ENCODE peak calls at places on chromosomes 4 and X, in six cellular contexts. E is OCI-LY7, S is hepatocyte, Y is HCT116, U is GM23338, T is neural progenitor cell. H is an unnamed sample.

GRCh38 chrX:154658957-154659356 is 5.6 kb upstream of the CTAG2 start:
- DNase-seq in U (no peak), S (peak), E (no peak), T (no peak), Y (no peak), H (no peak)

GRCh38 chrX:102833136-102833535 is 103.9 kb upstream of the RAB40AL start:
- DNase-seq in T (no peak), S (no peak), U (peak), Y (no peak), E (no peak), H (no peak)

GRCh38 chr4:70915048-70915815 is 13.1 kb downstream of the MOB1B start:
- DNase-seq in Y (no peak), U (no peak), E (no peak), S (no peak), T (no peak), H (no peak)

GRCh38 chr4:184427093-184427492 is 47.3 kb downstream of the IRF2 start:
- DNase-seq in T (no peak), U (no peak), Y (no peak), S (no peak), E (no peak), H (peak)

GRCh38 chr4:7291372-7292135 is 99.2 kb downstream of the SORCS2 start:
- DNase-seq in U (no peak), S (no peak), Y (no peak), T (no peak), E (no peak), H (no peak)

GRCh38 chrX:129925305-129926092 is 19.5 kb downstream of the UTP14A start:
- DNase-seq in S (peak), Y (peak), T (peak), U (peak), E (peak), H (peak)

GRCh38 chr4:38174811-38175210 is 214.6 kb downstream of the PTTG2 start:
- DNase-seq in S (no peak), E (no peak), U (no peak), Y (no peak), T (no peak), H (no peak)

GRCh38 chrX:9644335-9644734 is 121.3 kb downstream of the GPR143 start:
- DNase-seq in T (no peak), U (no peak), Y (no peak), E (no peak), S (no peak), H (no peak)

GRCh38 chr4:118823471-118823870 is 12.5 kb downstream of the SEC24D start:
- DNase-seq in T (no peak), E (no peak), S (no peak), Y (peak), U (no peak), H (no peak)

GRCh38 chr4:34043131-34043530 is 2201.2 kb downstream of the ARAP2 start:
- DNase-seq in Y (no peak), U (no peak), T (no peak), S (peak), E (no peak), H (peak)

GRCh38 chrX:153722704-153723350 is 1.4 kb downstream of the BCAP31 start:
- DNase-seq in E (no peak), S (no peak), T (no peak), Y (no peak), U (no peak), H (no peak)

GRCh38 chrX:85012098-85012497 is 8.4 kb downstream of the APOOL start:
- DNase-seq in T (no peak), Y (no peak), U (no peak), E (no peak), S (no peak), H (no peak)

GRCh38 chrX:49976682-49977197 is 54.3 kb downstream of the CLCN5 start:
- DNase-seq in U (no peak), Y (no peak), T (no peak), S (no peak), E (no peak), H (no peak)

GRCh38 chr4:5086535-5086934 is 35.3 kb downstream of the STK32B start:
- DNase-seq in Y (no peak), T (no peak), E (no peak), U (no peak), S (no peak), H (no peak)

GRCh38 chrX:94097852-94098251 is 423.8 kb downstream of the FAM133A start:
- DNase-seq in U (no peak), T (no peak), E (no peak), S (no peak), Y (no peak), H (no peak)

GRCh38 chr4:108427946-108428345 is 192.4 kb upstream of the RPL34 start:
- DNase-seq in Y (no peak), U (no peak), E (no peak), S (no peak), T (no peak), H (no peak)

GRCh38 chr4:108432418-108432817 is 188.0 kb upstream of the RPL34 start:
- DNase-seq in S (no peak), T (no peak), Y (no peak), U (no peak), E (no peak), H (no peak)

GRCh38 chr4:108430921-108431320 is 189.5 kb upstream of the RPL34 start:
- DNase-seq in U (no peak), S (no peak), Y (no peak), T (no peak), E (no peak), H (no peak)

GRCh38 chr4:108425988-108426387 is 194.4 kb upstream of the RPL34 start:
- DNase-seq in U (no peak), T (no peak), E (no peak), S (no peak), Y (no peak), H (no peak)

DNA sequence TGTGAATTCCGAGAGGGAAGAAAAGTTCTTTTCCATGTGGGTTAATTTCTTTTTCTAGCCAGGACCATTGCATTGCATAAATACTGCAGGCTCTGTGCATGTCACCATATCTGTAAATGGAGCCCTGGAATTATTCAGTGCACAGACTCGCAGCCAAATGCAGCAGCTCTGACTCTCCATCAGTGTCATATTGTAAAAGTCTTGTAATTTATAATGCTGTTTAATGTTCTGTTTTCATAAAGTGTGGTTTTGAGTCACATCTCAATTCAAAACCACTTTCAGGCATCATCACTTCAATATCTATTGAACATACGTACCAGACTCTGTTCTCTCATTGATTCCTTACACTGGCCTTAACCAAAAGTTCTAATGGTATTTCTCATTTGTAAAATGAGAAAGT is 193.9 kb upstream of the RPL34 start:
- DNase-seq in E (no peak), Y (no peak), T (no peak), S (no peak), U (no peak), H (no peak)
- TF ChIP-seq EZH2phosphoT487 in E (no peak), Y (no peak), T (no peak), S (no peak), U (no peak), H (no peak)

DNA sequence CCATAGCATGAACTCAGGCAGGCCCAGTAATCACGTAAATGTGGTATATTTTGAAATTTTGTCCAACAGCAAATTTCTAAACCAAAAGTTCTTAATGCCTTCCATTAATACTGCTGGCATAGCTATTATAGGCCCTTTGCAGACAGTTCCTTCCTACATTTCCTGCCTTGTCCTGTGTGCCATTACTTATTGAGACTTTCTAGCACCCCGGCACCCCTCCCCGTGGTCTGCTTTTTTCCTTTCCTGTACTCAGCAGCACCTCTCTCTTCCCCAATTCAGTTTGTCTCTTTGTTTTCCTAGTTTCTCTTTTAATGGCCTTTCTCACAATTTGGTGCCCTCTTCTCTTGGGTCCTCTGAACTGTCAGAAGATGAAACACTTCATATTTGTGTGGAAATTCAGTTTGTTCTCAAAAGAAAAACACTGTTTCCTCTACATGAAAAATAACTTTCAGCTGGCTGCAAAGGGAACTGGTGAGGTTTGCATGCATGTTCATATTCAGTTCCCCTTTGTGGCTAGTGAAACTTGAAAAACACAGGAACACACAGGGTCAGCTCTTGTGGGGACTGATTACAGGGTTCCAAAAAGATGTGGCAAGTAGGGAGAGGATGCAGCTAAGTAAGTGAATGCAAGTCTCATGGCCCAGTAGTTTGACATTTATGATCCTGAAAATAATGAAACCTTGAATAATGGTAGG is 17.1 kb downstream of the GPR34 start:
- DNase-seq in U (no peak), Y (no peak), E (peak), T (no peak), S (no peak), H (peak)
- TF ChIP-seq EZH2phosphoT487 in U (no peak), Y (no peak), E (no peak), T (no peak), S (no peak), H (no peak)

DNA sequence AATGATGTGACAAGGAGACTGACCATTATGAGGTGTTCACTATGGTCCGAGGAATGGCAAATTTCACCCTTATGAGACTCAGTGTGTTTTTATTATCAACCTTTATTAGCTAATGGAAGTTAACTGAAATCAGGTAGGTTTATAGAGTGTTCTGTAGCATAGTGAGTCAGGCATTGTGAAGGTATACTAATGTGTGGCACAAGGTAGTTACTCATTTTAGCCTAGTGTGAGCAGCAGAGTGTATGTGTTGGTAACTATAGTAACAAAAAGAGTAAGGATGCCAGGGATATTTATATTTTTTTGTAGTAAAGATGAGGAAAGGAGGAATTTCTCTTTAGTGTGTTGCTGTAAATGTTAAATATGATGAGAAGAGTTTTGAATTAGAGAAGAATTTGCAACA is 12.0 kb downstream of the PDLIM5 start:
- DNase-seq in T (no peak), S (no peak), U (no peak), E (no peak), Y (no peak), H (no peak)
- TF ChIP-seq EZH2phosphoT487 in T (no peak), S (no peak), U (no peak), E (no peak), Y (no peak), H (no peak)

DNA sequence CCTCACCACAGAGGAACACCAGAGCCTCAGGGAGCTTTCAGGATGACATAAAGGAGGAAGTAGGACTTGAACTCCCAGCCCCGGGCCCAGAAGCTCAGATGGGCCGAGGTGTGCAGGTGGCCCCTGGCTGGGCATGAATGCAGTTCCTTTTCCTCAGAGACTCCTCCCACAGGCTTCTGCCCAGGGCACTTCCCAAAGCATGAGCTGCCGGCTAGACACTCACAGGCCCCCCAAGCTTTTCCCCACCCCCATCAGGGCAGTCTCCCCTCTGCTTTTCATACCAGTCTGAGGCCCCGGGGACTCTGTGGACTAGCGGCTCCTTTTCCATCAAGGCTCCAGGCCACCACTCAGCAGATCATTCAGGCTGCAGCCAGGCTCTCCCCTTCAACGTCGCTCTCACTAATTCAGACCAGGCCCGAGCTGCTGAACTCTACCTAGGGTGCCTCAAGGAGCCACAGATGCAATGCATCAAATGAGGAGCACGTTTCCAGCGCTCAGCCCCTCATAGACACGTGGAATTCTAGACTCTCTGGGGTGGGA is 36.9 kb downstream of the HMX1 start:
- DNase-seq in E (no peak), Y (no peak), T (no peak), S (no peak), U (no peak), H (no peak)
- TF ChIP-seq EZH2phosphoT487 in E (no peak), Y (no peak), T (no peak), S (no peak), U (no peak), H (no peak)

DNA sequence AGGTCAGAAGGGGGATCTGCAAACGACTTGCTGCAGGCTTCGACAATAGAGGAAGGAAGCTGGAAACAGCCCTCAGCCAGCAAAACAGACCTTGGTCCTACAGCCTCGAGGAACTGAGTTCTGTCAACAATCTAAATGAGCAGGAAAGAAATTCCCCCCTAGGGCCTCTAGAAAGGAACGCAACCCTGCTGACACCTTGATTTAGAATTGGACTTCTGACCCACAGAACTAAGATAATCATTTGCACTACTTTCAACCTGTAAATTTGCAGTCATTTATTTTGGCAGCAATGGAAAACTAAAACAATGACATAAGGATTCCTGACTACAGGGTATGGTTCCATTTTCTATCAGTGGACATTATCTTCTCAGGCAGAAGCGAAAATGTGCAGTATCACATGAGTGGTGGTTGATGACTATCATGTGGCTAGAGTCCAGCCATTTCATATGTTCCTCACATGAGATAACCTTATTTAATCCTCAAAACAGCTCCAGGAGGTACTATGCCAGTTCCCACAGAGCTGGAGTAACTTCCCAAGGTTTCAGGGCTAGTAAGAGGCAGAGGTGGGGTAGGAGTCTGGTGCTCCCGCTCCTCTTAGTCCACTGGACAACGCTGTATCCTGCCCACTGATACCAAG is 61.6 kb downstream of the SAT1 start:
- DNase-seq in T (no peak), U (no peak), Y (no peak), S (peak), E (no peak), H (no peak)
- TF ChIP-seq EZH2phosphoT487 in T (no peak), U (no peak), Y (no peak), S (no peak), E (no peak), H (no peak)

GRCh38 chrX:116317409-116317808 is 119.0 kb upstream of the SLC6A14 start:
- DNase-seq in U (peak), Y (no peak), S (peak), T (peak), E (no peak), H (no peak)
- TF ChIP-seq EZH2phosphoT487 in U (no peak), Y (no peak), S (no peak), T (no peak), E (no peak), H (no peak)

GRCh38 chr4:175560628-175561027 is 251.4 kb downstream of the GPM6A start:
- DNase-seq in E (peak), S (peak), Y (peak), T (no peak), U (peak), H (peak)
- TF ChIP-seq EZH2phosphoT487 in E (no peak), S (no peak), Y (no peak), T (no peak), U (no peak), H (no peak)

GRCh38 chr4:101282076-101282844 is 65.1 kb downstream of the PPP3CA start:
- DNase-seq in E (no peak), U (peak), Y (no peak), S (no peak), T (no peak), H (no peak)
- TF ChIP-seq EZH2phosphoT487 in E (no peak), U (no peak), Y (no peak), S (no peak), T (no peak), H (no peak)

DNA sequence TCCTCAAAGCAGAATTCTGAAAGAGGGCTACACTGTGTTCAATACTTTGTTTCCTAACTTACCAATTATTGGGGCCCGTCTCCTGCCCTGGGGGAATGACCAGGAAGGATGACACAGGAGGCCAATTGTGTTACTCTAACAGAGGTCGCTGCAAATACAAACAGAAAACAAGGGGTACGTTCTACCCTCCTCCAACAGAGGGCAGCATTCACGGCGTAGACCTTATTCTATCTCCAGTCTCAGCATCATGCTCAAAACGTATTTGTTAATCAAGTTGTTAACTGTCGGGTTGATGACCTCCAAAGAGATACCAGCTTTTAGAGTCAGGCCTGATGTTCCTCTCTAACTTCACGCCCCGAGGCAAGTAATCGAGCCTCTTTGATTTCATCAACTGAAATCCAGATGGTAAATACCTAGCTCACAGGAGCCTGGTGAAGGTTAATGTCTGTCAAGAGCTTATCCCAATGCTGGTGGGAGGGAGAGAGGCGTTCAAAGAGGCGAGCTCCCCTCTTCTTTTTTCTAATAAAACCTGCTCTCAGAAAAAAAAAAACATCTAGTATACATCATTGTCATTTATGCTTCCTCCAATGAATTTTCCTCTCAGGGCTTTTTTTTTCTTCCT is 181.0 kb upstream of the KCNIP4 start:
- DNase-seq in E (no peak), T (peak), S (peak), U (peak), Y (peak), H (peak)
- TF ChIP-seq EZH2phosphoT487 in E (no peak), T (no peak), S (no peak), U (no peak), Y (no peak), H (no peak)